ENCODE peak calls at places on chromosomes 16 and 17, in seven cellular contexts. One of them, this sample, is unnamed.

GRCh38 chr17:60832206-60832605 is 154.6 kb downstream of the BCAS3 start:
- DNase-seq in mesendoderm: no peak
- DNase-seq in neuronal stem cell: no peak
- DNase-seq in trophoblast cell: peak; percentile 3
- DNase-seq in mesenchymal stem cell: no peak
- DNase-seq in IMR-90: no peak
- DNase-seq in H1: no peak
- DNase-seq in this sample: no peak

GRCh38 chr17:3007651-3008121 is 55.7 kb downstream of the OR1D5 start:
- DNase-seq in trophoblast cell: no peak
- DNase-seq in mesenchymal stem cell: no peak
- DNase-seq in IMR-90: no peak
- DNase-seq in neuronal stem cell: no peak
- DNase-seq in mesendoderm: no peak
- DNase-seq in H1: no peak
- DNase-seq in this sample: no peak

GRCh38 chr16:69443809-69444611 is 19.6 kb downstream of the CYB5B start:
- DNase-seq in mesendoderm: no peak
- DNase-seq in H1: no peak
- DNase-seq in trophoblast cell: no peak
- DNase-seq in mesenchymal stem cell: peak; percentile 67
- DNase-seq in neuronal stem cell: no peak
- DNase-seq in IMR-90: peak; percentile 47
- DNase-seq in this sample: no peak

GRCh38 chr17:29722411-29723198 is 99.9 kb upstream of the CORO6 start:
- DNase-seq in H1: no peak
- DNase-seq in neuronal stem cell: no peak
- DNase-seq in mesendoderm: no peak
- DNase-seq in IMR-90: peak; percentile 73
- DNase-seq in mesenchymal stem cell: peak; percentile 88
- DNase-seq in trophoblast cell: peak; percentile 76
- DNase-seq in this sample: no peak

GRCh38 chr16:84270071-84270470 is 24.6 kb upstream of the WFDC1 start:
- DNase-seq in mesenchymal stem cell: no peak
- DNase-seq in H1: no peak
- DNase-seq in mesendoderm: no peak
- DNase-seq in IMR-90: no peak
- DNase-seq in neuronal stem cell: no peak
- DNase-seq in trophoblast cell: no peak
- DNase-seq in this sample: no peak

GRCh38 chr16:50573947-50574751 is 26.0 kb downstream of the NKD1 start:
- DNase-seq in mesendoderm: no peak
- DNase-seq in H1: no peak
- DNase-seq in IMR-90: no peak
- DNase-seq in trophoblast cell: no peak
- DNase-seq in neuronal stem cell: no peak
- DNase-seq in mesenchymal stem cell: no peak
- DNase-seq in this sample: no peak

GRCh38 chr16:84982434-84982833 is 28.9 kb downstream of the ZDHHC7 start:
- DNase-seq in trophoblast cell: no peak
- DNase-seq in H1: no peak
- DNase-seq in mesenchymal stem cell: no peak
- DNase-seq in neuronal stem cell: no peak
- DNase-seq in mesendoderm: no peak
- DNase-seq in IMR-90: no peak
- DNase-seq in this sample: no peak

GRCh38 chr17:51427259-51428255 is 167.2 kb downstream of the UTP18 start:
- DNase-seq in mesenchymal stem cell: no peak
- DNase-seq in trophoblast cell: peak; percentile 54
- DNase-seq in H1: no peak
- DNase-seq in neuronal stem cell: no peak
- DNase-seq in IMR-90: no peak
- DNase-seq in mesendoderm: no peak
- DNase-seq in this sample: no peak

GRCh38 chr17:35103271-35103670 is 16.4 kb downstream of the RAD51D start:
- DNase-seq in trophoblast cell: no peak
- DNase-seq in mesendoderm: no peak
- DNase-seq in H1: no peak
- DNase-seq in neuronal stem cell: no peak
- DNase-seq in IMR-90: no peak
- DNase-seq in mesenchymal stem cell: no peak
- DNase-seq in this sample: no peak
- H2BK5ac ChIP-seq in trophoblast cell: no peak overlapping the region
- H2BK5ac ChIP-seq in mesendoderm: no peak overlapping the region
- H2BK5ac ChIP-seq in H1: no peak overlapping the region
- H2BK5ac ChIP-seq in neuronal stem cell: no peak overlapping the region
- H2BK5ac ChIP-seq in IMR-90: no peak overlapping the region
- H2BK5ac ChIP-seq in mesenchymal stem cell: no peak overlapping the region
- H2BK5ac ChIP-seq in this sample: no peak overlapping the region

GRCh38 chr17:81434079-81434478 is 38.8 kb downstream of the BAHCC1 start:
- DNase-seq in neuronal stem cell: no peak
- DNase-seq in trophoblast cell: peak; percentile 19
- DNase-seq in mesenchymal stem cell: no peak
- DNase-seq in IMR-90: no peak
- DNase-seq in mesendoderm: no peak
- DNase-seq in H1: no peak
- DNase-seq in this sample: no peak
- H2BK5ac ChIP-seq in neuronal stem cell: peak overlapping the region; percentile 3
- H2BK5ac ChIP-seq in trophoblast cell: no peak overlapping the region
- H2BK5ac ChIP-seq in mesenchymal stem cell: no peak overlapping the region
- H2BK5ac ChIP-seq in IMR-90: no peak overlapping the region
- H2BK5ac ChIP-seq in mesendoderm: no peak overlapping the region
- H2BK5ac ChIP-seq in H1: no peak overlapping the region
- H2BK5ac ChIP-seq in this sample: no peak overlapping the region

DNA sequence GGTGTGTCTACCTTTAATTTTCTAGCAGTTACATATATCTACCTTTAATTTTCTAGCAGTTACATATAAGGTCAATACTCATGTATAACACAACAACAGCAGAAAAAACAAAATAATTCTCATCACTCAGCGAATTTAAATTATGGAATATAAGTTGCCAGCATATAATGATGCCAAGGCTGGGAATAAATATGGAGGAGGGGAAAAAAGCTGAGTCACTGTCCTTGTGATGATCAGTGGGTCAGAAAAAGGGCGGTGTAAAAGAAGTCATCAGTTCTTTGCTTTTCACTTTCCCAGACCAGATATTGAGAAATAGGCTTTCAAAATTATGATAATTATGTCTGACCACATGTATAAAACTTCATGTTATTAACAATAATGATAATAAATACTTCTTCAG is 1471.7 kb downstream of the CDH8 start:
- DNase-seq in H1: no peak
- DNase-seq in IMR-90: no peak
- DNase-seq in mesenchymal stem cell: no peak
- DNase-seq in mesendoderm: no peak
- DNase-seq in trophoblast cell: no peak
- DNase-seq in neuronal stem cell: no peak
- DNase-seq in this sample: no peak
- H2BK5ac ChIP-seq in H1: no peak overlapping the region
- H2BK5ac ChIP-seq in IMR-90: no peak overlapping the region
- H2BK5ac ChIP-seq in mesenchymal stem cell: no peak overlapping the region
- H2BK5ac ChIP-seq in mesendoderm: no peak overlapping the region
- H2BK5ac ChIP-seq in trophoblast cell: no peak overlapping the region
- H2BK5ac ChIP-seq in neuronal stem cell: no peak overlapping the region
- H2BK5ac ChIP-seq in this sample: no peak overlapping the region

GRCh38 chr17:37555386-37555785 is 53.8 kb downstream of the SYNRG start:
- DNase-seq in trophoblast cell: no peak
- DNase-seq in mesendoderm: no peak
- DNase-seq in mesenchymal stem cell: no peak
- DNase-seq in neuronal stem cell: no peak
- DNase-seq in IMR-90: no peak
- DNase-seq in H1: no peak
- DNase-seq in this sample: no peak
- H2BK5ac ChIP-seq in trophoblast cell: no peak overlapping the region
- H2BK5ac ChIP-seq in mesendoderm: no peak overlapping the region
- H2BK5ac ChIP-seq in mesenchymal stem cell: no peak overlapping the region
- H2BK5ac ChIP-seq in neuronal stem cell: no peak overlapping the region
- H2BK5ac ChIP-seq in IMR-90: no peak overlapping the region
- H2BK5ac ChIP-seq in H1: no peak overlapping the region
- H2BK5ac ChIP-seq in this sample: no peak overlapping the region

DNA sequence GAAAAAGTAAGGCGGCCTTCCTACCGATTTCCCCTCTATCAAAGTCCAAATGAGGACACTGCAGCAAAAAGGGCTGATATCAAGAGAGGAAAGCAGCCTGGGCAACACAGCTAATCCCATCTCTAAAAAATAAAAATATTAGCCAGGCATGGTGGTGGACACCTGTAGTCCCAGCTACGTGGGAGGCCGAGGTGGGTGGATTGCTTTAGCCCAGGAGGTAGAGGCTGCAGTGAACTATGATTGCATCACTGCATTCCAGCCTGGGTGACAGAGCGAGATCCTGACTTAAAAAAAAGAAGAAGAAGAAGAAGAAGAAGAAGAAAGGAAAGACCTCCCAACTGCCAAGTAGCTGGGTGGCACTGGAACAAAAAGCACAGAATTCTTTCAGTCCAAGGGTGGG is 14.4 kb downstream of the CACNB1 start:
- DNase-seq in IMR-90: no peak
- DNase-seq in neuronal stem cell: no peak
- DNase-seq in trophoblast cell: peak; percentile 49
- DNase-seq in H1: no peak
- DNase-seq in mesenchymal stem cell: no peak
- DNase-seq in mesendoderm: no peak
- DNase-seq in this sample: no peak
- H2BK5ac ChIP-seq in IMR-90: no peak overlapping the region
- H2BK5ac ChIP-seq in neuronal stem cell: no peak overlapping the region
- H2BK5ac ChIP-seq in trophoblast cell: no peak overlapping the region
- H2BK5ac ChIP-seq in H1: no peak overlapping the region
- H2BK5ac ChIP-seq in mesenchymal stem cell: no peak overlapping the region
- H2BK5ac ChIP-seq in mesendoderm: no peak overlapping the region
- H2BK5ac ChIP-seq in this sample: no peak overlapping the region